ENCODE peak calls at places on chromosomes 16 and 17, in six cellular contexts. D is fibroblast of mammary gland, O is MM.1S, T is thoracic aorta, L is ovary, R is IMR-90. P is an unnamed sample.

GRCh38 chr17:260944-261343 is 79.5 kb upstream of the DOC2B start:
- DNase-seq in D (no peak), O (no peak), T (no peak), L (peak; percentile 9), R (no peak), P (no peak)

GRCh38 chr17:6413073-6413472 is 21.8 kb downstream of the AIPL1 start:
- DNase-seq in D (peak; percentile 47), O (peak; percentile 71), T (no peak), L (no peak), R (peak; percentile 40), P (peak; percentile 15)

GRCh38 chr16:84294196-84295142 is at the start of gene WFDC1:
- DNase-seq in D (no peak), O (no peak), T (no peak), L (peak; percentile 57), R (peak; percentile 19), P (no peak)

GRCh38 chr16:2365895-2366294 is 25.4 kb upstream of the ABCA3 start:
- DNase-seq in D (peak; percentile 73), O (no peak), T (no peak), L (no peak), R (peak; percentile 70), P (peak; percentile 24)

GRCh38 chr16:64428463-64428862 is 693.4 kb downstream of the CDH11 start:
- DNase-seq in D (peak; percentile 80), O (no peak), T (no peak), L (no peak), R (peak; percentile 81), P (no peak)

GRCh38 chr16:70740919-70741778 is 55.3 kb upstream of the MTSS2 start:
- DNase-seq in D (peak; percentile 76), O (no peak), T (no peak), L (no peak), R (peak; percentile 87), P (no peak)

GRCh38 chr17:78130439-78131101 is at the start of gene TMC8:
- DNase-seq in D (no peak), O (peak; percentile 91), T (no peak), L (no peak), R (no peak), P (no peak)

GRCh38 chr16:53865492-53865863 is 161.5 kb downstream of the FTO start:
- DNase-seq in D (peak; percentile 69), O (no peak), T (no peak), L (no peak), R (no peak), P (no peak)

GRCh38 chr17:47231334-47231733 is 22.2 kb downstream of the MYL4 start:
- DNase-seq in D (no peak), O (no peak), T (no peak), L (no peak), R (no peak), P (no peak)

GRCh38 chr17:41633498-41634197 is 9.3 kb upstream of the KRT17 start:
- DNase-seq in D (no peak), O (no peak), T (no peak), L (no peak), R (no peak), P (no peak)

GRCh38 chr17:27455569-27455913 is 707 bp upstream of the KSR1 start:
- DNase-seq in D (no peak), O (no peak), T (no peak), L (no peak), R (no peak), P (no peak)

GRCh38 chr17:27457405-27457730 is 1.1 kb downstream of the KSR1 start:
- DNase-seq in D (no peak), O (no peak), T (no peak), L (no peak), R (no peak), P (no peak)

GRCh38 chr17:27457731-27458523 is 1.7 kb downstream of the KSR1 start:
- DNase-seq in D (no peak), O (no peak), T (no peak), L (no peak), R (peak; percentile 53), P (peak; percentile 40)

GRCh38 chr17:27456681-27457404 is 595 bp downstream of the KSR1 start:
- DNase-seq in D (no peak), O (no peak), T (no peak), L (peak; percentile 77), R (no peak), P (no peak)

GRCh38 chr17:27455914-27456680 is at the start of gene KSR1:
- DNase-seq in D (peak; percentile 35), O (peak; percentile 86), T (peak; percentile 41), L (peak; percentile 88), R (peak; percentile 72), P (peak; percentile 60)
- TF ChIP-seq CTCF in D (no peak), O (peak; percentile 22), T (peak; percentile 16), L (peak; percentile 49), R (peak; percentile 51), P (peak; percentile 66)

GRCh38 chr16:89645122-89645521 is 12.4 kb downstream of the CHMP1A start:
- DNase-seq in D (no peak), O (no peak), T (no peak), L (no peak), R (no peak), P (no peak)
- H3K4me3 ChIP-seq in D (no peak overlapping the region), O (no peak overlapping the region), T (no peak overlapping the region), L (no peak overlapping the region), R (no peak overlapping the region), P (no peak overlapping the region)

GRCh38 chr17:62757518-62757951 is 50.6 kb downstream of the MARCHF10 start:
- DNase-seq in D (peak; percentile 63), O (no peak), T (no peak), L (no peak), R (peak; percentile 16), P (no peak)

GRCh38 chr17:62763891-62764600 is 44.1 kb downstream of the MARCHF10 start:
- DNase-seq in D (no peak), O (no peak), T (no peak), L (no peak), R (no peak), P (no peak)

GRCh38 chr17:62760059-62760887 is 47.8 kb downstream of the MARCHF10 start:
- DNase-seq in D (peak; percentile 66), O (no peak), T (no peak), L (no peak), R (peak; percentile 73), P (no peak)

GRCh38 chr17:62761884-62762283 is 46.2 kb downstream of the MARCHF10 start:
- DNase-seq in D (no peak), O (no peak), T (no peak), L (no peak), R (no peak), P (no peak)

GRCh38 chr17:62760888-62761267 is 47.2 kb downstream of the MARCHF10 start:
- DNase-seq in D (no peak), O (no peak), T (no peak), L (no peak), R (no peak), P (no peak)
- TF ChIP-seq CTCF in D (no peak), O (no peak), T (no peak), L (no peak), R (no peak), P (no peak)

GRCh38 chr16:58338205-58338604 is 43.4 kb upstream of the PRSS54 start:
- DNase-seq in D (no peak), O (peak; percentile 71), T (no peak), L (no peak), R (no peak), P (no peak)
- H3K4me3 ChIP-seq in D (no peak overlapping the region), O (no peak overlapping the region), T (no peak overlapping the region), L (no peak overlapping the region), R (no peak overlapping the region), P (no peak overlapping the region)

GRCh38 chr16:80788016-80788415 is 16.4 kb downstream of the CDYL2 start:
- DNase-seq in D (peak; percentile 39), O (no peak), T (no peak), L (no peak), R (no peak), P (peak; percentile 60)
- TF ChIP-seq CTCF in D (no peak), O (no peak), T (no peak), L (no peak), R (no peak), P (no peak)

GRCh38 chr17:9023389-9024210 is 2.3 kb downstream of the NTN1 start:
- DNase-seq in D (no peak), O (no peak), T (no peak), L (no peak), R (no peak), P (no peak)
- H3K4me3 ChIP-seq in D (no peak overlapping the region), O (no peak overlapping the region), T (peak overlapping the region; percentile 90), L (peak overlapping the region; percentile 62), R (no peak overlapping the region), P (peak overlapping the region; percentile 49)

GRCh38 chr17:17435323-17435722 is 41.5 kb upstream of the MED9 start:
- DNase-seq in D (peak; percentile 96), O (no peak), T (no peak), L (no peak), R (peak; percentile 99), P (no peak)
- TF ChIP-seq CTCF in D (peak; percentile 58), O (no peak), T (no peak), L (no peak), R (peak; percentile 60), P (peak; percentile 43)

GRCh38 chr16:22195445-22195694 is 10.7 kb upstream of the EEF2K start:
- DNase-seq in D (no peak), O (no peak), T (no peak), L (no peak), R (no peak), P (no peak)
- H3K4me3 ChIP-seq in D (no peak overlapping the region), O (no peak overlapping the region), T (peak overlapping the region; percentile 76), L (no peak overlapping the region), R (no peak overlapping the region), P (no peak overlapping the region)

GRCh38 chr16:72242757-72243156 is 70.8 kb upstream of the PMFBP1 start:
- DNase-seq in D (no peak), O (no peak), T (no peak), L (no peak), R (no peak), P (no peak)

GRCh38 chr16:72247821-72248253 is 75.9 kb upstream of the PMFBP1 start:
- DNase-seq in D (peak; percentile 83), O (no peak), T (no peak), L (no peak), R (peak; percentile 29), P (peak; percentile 22)

GRCh38 chr16:72246423-72246822 is 74.5 kb upstream of the PMFBP1 start:
- DNase-seq in D (no peak), O (peak; percentile 76), T (no peak), L (no peak), R (no peak), P (no peak)

GRCh38 chr16:72241930-72242329 is 70.0 kb upstream of the PMFBP1 start:
- DNase-seq in D (peak; percentile 72), O (peak; percentile 31), T (no peak), L (peak; percentile 40), R (peak; percentile 55), P (peak; percentile 31)

GRCh38 chr16:72244853-72245252 is 72.9 kb upstream of the PMFBP1 start:
- DNase-seq in D (peak; percentile 11), O (no peak), T (no peak), L (no peak), R (no peak), P (no peak)
- TF ChIP-seq CTCF in D (peak; percentile 27), O (no peak), T (no peak), L (no peak), R (no peak), P (peak; percentile 7)

P was measured in astrocyte of the cerebellum.